ENCODE peak calls at places on chromosomes 3 and 15, in five cellular contexts. V is left ventricle myocardium superior; N is CD8-positive, alpha-beta T cell; H is heart left ventricle; L is neuronal stem cell. T is an unnamed sample.

GRCh38 chr3:65732060-65732933 is 306.4 kb downstream of the MAGI1 start:
- DNase-seq in L (peak), V (no peak), N (no peak), H (no peak), T (peak)

GRCh38 chr3:141360888-141361598 is 7.3 kb upstream of the ZBTB38 start:
- DNase-seq in V (no peak), H (no peak), L (peak), N (no peak), T (peak)

GRCh38 chr3:70028311-70028710 is 28.8 kb downstream of the SAMMSON start:
- DNase-seq in H (no peak), L (no peak), N (no peak), V (no peak), T (no peak)

GRCh38 chr15:99507016-99507731 is 58.6 kb upstream of the MEF2A start:
- DNase-seq in H (peak), L (no peak), V (peak), N (no peak), T (peak)

GRCh38 chr15:76293361-76293760 is 17.9 kb downstream of the ETFA start:
- DNase-seq in V (no peak), N (no peak), H (no peak), L (no peak), T (no peak)

GRCh38 chr3:71651625-71652024 is 68.1 kb upstream of the FOXP1 start:
- DNase-seq in H (no peak), L (no peak), N (no peak), V (no peak), T (no peak)

GRCh38 chr3:16305121-16305541 is 40.1 kb downstream of the OXNAD1 start:
- DNase-seq in H (no peak), V (no peak), L (no peak), N (peak), T (no peak)

GRCh38 chr3:29466442-29466841 is 185.6 kb downstream of the RBMS3 start:
- DNase-seq in V (no peak), N (no peak), L (no peak), H (no peak), T (no peak)

GRCh38 chr3:30770387-30770786 is 124.1 kb downstream of the GADL1 start:
- DNase-seq in L (no peak), N (no peak), V (no peak), H (no peak), T (peak)

GRCh38 chr3:141870091-141870687 is 6.3 kb upstream of the ATP1B3 start:
- DNase-seq in N (no peak), V (no peak), L (no peak), H (no peak), T (no peak)

GRCh38 chr3:115512565-115513410 is 110.5 kb upstream of the GAP43 start:
- DNase-seq in L (peak), N (no peak), V (peak), H (peak), T (peak)

GRCh38 chr15:49415638-49416037 is 7.4 kb upstream of the FGF7 start:
- DNase-seq in L (no peak), V (no peak), H (no peak), N (no peak), T (peak)

GRCh38 chr3:70984756-70985155 is 598.8 kb downstream of the FOXP1 start:
- DNase-seq in H (no peak), V (no peak), L (no peak), N (no peak), T (peak)

GRCh38 chr3:11507719-11508118 is 136.0 kb downstream of the VGLL4 start:
- DNase-seq in V (no peak), N (no peak), L (no peak), H (no peak), T (peak)

GRCh38 chr15:61660579-61660978 is 399.7 kb downstream of the VPS13C start:
- DNase-seq in L (no peak), N (no peak), V (no peak), H (no peak), T (peak)

GRCh38 chr3:66822059-66823009 is 175.8 kb upstream of the KBTBD8 start:
- DNase-seq in V (peak), N (peak), L (peak), H (no peak), T (peak)

GRCh38 chr3:118938183-118938961 is 96.3 kb downstream of the IGSF11 start:
- DNase-seq in H (no peak), N (no peak), L (no peak), V (no peak), T (no peak)

GRCh38 chr15:81155375-81156218 is 21.5 kb downstream of the CFAP161 start:
- DNase-seq in V (no peak), N (peak), L (no peak), H (no peak), T (peak)

T was measured in foreskin fibroblast.